ENCODE peak calls at places on chromosomes 11 and 22, in five cellular contexts. T, I, U, V and N are unnamed samples.

GRCh38 chr11:70031631-70032469 is 46.3 kb upstream of the ANO1 start:
- DNase-seq in T (no peak), I (no peak), U (no peak), V (no peak), N (no peak)

GRCh38 chr11:110830344-110831141 is 118.3 kb upstream of the ARHGAP20 start:
- DNase-seq in T (no peak), I (no peak), U (no peak), V (no peak), N (no peak)

GRCh38 chr11:70826541-70826943 is 425.8 kb downstream of the SHANK2 start:
- DNase-seq in T (no peak), I (no peak), U (peak; percentile 11), V (peak; percentile 24), N (no peak)

GRCh38 chr22:16824718-16825687 is at the start of gene XKR3:
- DNase-seq in T (peak; percentile 21), I (no peak), U (peak; percentile 5), V (peak; percentile 1), N (no peak)

GRCh38 chr22:23533328-23533762 is 46.7 kb downstream of the IGLL1 start:
- DNase-seq in T (no peak), I (peak; percentile 25), U (peak; percentile 2), V (peak; percentile 8), N (no peak)

GRCh38 chr11:44309483-44310197 is at the start of gene ALX4:
- DNase-seq in T (no peak), I (no peak), U (no peak), V (peak; percentile 78), N (no peak)

GRCh38 chr22:25360411-25360810 is 141.0 kb downstream of the CRYBB2 start:
- DNase-seq in T (no peak), I (no peak), U (no peak), V (no peak), N (no peak)

GRCh38 chr11:105130189-105130813 is 9.3 kb downstream of the CARD18 start:
- DNase-seq in T (no peak), I (no peak), U (no peak), V (no peak), N (no peak)

GRCh38 chr11:61336171-61336935 is 3.3 kb downstream of the TKFC start:
- DNase-seq in T (peak; percentile 91), I (peak; percentile 73), U (peak; percentile 74), V (peak; percentile 85), N (peak; percentile 92)

GRCh38 chr11:7600205-7600775 is 73.0 kb downstream of the CYB5R2 start:
- DNase-seq in T (no peak), I (no peak), U (peak; percentile 81), V (no peak), N (no peak)